ENCODE peak calls at places on chromosome 15, in four cellular contexts. H is K562, S is H1, A is HepG2. N is an unnamed sample.

GRCh38 chr15:60397772-60398445 is at the start of gene ANXA2:
- DNase-seq in H (peak; percentile 93), S (no peak), A (no peak), N (peak; percentile 84)

GRCh38 chr15:93861956-93862741 is 369.2 kb upstream of the MCTP2 start:
- DNase-seq in H (no peak), S (no peak), A (no peak), N (no peak)

GRCh38 chr15:89450076-89451006 is 46.0 kb downstream of the RHCG start:
- DNase-seq in H (no peak), S (no peak), A (no peak), N (no peak)

GRCh38 chr15:57554821-57555185 is 36.9 kb upstream of the MYZAP start:
- DNase-seq in H (no peak), S (no peak), A (no peak), N (no peak)

GRCh38 chr15:87387681-87388240 is 868.8 kb downstream of the NTRK3 start:
- DNase-seq in H (no peak), S (no peak), A (no peak), N (no peak)

GRCh38 chr15:68479870-68480269 is 47.9 kb upstream of the ITGA11 start:
- DNase-seq in H (no peak), S (no peak), A (no peak), N (no peak)

GRCh38 chr15:55775316-55775715 is 32.4 kb upstream of the PRTG start:
- DNase-seq in H (no peak), S (no peak), A (no peak), N (no peak)

GRCh38 chr15:52186651-52187486 is 4.3 kb downstream of the GNB5 start:
- DNase-seq in H (no peak), S (no peak), A (no peak), N (no peak)

GRCh38 chr15:75864213-75865059 is 21.2 kb downstream of the UBE2Q2 start:
- DNase-seq in H (no peak), S (no peak), A (no peak), N (no peak)

GRCh38 chr15:64739216-64739976 is 36.0 kb downstream of the RBPMS2 start:
- DNase-seq in H (no peak), S (no peak), A (no peak), N (no peak)

GRCh38 chr15:39124925-39125625 is 455.8 kb upstream of the THBS1 start:
- DNase-seq in H (no peak), S (no peak), A (no peak), N (no peak)

GRCh38 chr15:92494791-92495190 is 101.1 kb downstream of the ST8SIA2 start:
- DNase-seq in H (no peak), S (no peak), A (no peak), N (no peak)

GRCh38 chr15:38705421-38706219 is 141.0 kb upstream of the RASGRP1 start:
- DNase-seq in H (no peak), S (no peak), A (no peak), N (no peak)

GRCh38 chr15:36468746-36469145 is 110.7 kb upstream of the CDIN1 start:
- DNase-seq in H (no peak), S (no peak), A (no peak), N (no peak)

GRCh38 chr15:67834593-67835348 is 5.1 kb downstream of the RNU6-1 start:
- DNase-seq in H (no peak), S (no peak), A (no peak), N (no peak)

GRCh38 chr15:89462198-89462912 is 34.0 kb downstream of the RHCG start:
- DNase-seq in H (peak; percentile 45), S (no peak), A (peak; percentile 79), N (peak; percentile 65)

GRCh38 chr15:28995193-28995592 is 109.4 kb downstream of the APBA2 start:
- DNase-seq in H (no peak), S (no peak), A (no peak), N (no peak)

GRCh38 chr15:33126559-33127290 is 67.8 kb downstream of the FMN1 start:
- DNase-seq in H (peak; percentile 24), S (no peak), A (peak; percentile 9), N (peak; percentile 33)

GRCh38 chr15:57436961-57437360 is 60.7 kb downstream of the CGNL1 start:
- DNase-seq in H (no peak), S (no peak), A (no peak), N (no peak)

GRCh38 chr15:23566070-23567050 is 886 bp downstream of the MKRN3 start:
- DNase-seq in H (peak; percentile 61), S (no peak), A (peak; percentile 60), N (no peak)

GRCh38 chr15:80613762-80614365 is 81.2 kb upstream of the ABHD17C start:
- DNase-seq in H (no peak), S (no peak), A (no peak), N (no peak)

GRCh38 chr15:25793354-25794050 is 69.6 kb downstream of the ATP10A start:
- DNase-seq in H (no peak), S (no peak), A (no peak), N (no peak)

GRCh38 chr15:60208708-60209107 is 189.1 kb downstream of the ANXA2 start:
- DNase-seq in H (no peak), S (no peak), A (no peak), N (no peak)

GRCh38 chr15:92882697-92883642 is 17.2 kb upstream of the CHD2 start:
- DNase-seq in H (no peak), S (no peak), A (no peak), N (no peak)

GRCh38 chr15:29688981-29689723 is 133.1 kb downstream of the TJP1 start:
- DNase-seq in H (no peak), S (no peak), A (no peak), N (no peak)

GRCh38 chr15:75666823-75667501 is 19.2 kb downstream of the SNX33 start:
- DNase-seq in H (no peak), S (no peak), A (peak; percentile 37), N (peak; percentile 96)

DNA sequence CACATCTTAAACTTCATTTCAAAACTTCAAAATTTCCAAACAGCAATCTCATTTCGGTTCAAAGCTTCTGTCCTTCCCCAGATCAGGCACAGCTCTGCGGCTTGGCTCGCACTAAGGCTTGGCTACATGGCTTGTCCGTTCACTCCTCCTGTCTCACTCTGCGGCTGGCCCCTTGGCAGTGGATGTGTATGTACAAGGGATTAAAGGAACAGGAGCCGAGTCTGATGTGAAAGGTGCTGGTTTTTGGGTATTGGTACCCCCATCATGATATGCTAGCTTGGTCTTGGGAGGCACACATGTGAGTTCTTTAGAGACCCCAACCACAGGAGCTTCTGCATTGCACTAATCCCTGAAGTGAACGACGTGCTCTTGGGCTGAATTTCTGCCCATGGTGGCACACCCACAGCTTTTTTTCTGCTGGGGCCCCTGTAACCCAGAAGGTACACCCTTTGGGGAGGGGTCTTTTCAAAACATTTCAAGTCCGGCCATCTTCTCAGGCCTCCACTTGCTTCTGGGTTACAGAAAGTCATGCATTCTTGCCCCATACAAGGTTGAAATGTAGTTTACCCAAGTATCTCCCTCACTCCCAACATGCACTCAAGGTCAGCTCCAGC is 12.6 kb downstream of the TM6SF1 start:
- DNase-seq in H (no peak), S (no peak), A (no peak), N (no peak)
- TF ChIP-seq PHF8 in H (no peak), S (no peak), A (no peak), N (no peak)

GRCh38 chr15:66777054-66777453 is 75.0 kb downstream of the SMAD6 start:
- DNase-seq in H (no peak), S (no peak), A (no peak), N (no peak)
- TF ChIP-seq MAFK in H (no peak), S (no peak), A (no peak), N (no peak)

DNA sequence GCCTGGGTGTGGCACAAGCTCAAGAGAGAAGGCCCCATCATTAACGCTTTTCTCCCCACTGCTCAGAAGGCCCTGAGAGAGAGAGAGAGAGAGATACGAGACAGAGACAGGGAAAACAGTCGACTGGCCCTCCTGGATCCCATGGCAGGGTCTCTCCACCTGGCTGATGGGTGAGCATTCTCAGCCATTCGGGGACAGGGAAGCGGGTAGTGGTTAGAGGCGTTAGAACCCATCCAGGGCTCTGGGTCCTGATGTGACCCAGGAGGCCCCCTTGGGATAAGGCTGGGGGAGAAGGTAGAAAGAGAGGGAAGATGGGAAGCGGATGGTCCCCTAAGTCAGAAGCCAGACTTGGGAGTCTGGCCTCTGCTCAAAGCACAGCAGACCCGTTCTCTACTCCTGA is 7.9 kb downstream of the TGM5 start:
- DNase-seq in H (no peak), S (no peak), A (no peak), N (no peak)
- H3K4me1 ChIP-seq in H (peaks cover 3% of the 10 kb centered on the region), S (no peaks in the 10 kb centered on the region), A (no peaks in the 10 kb centered on the region), N (no peaks in the 10 kb centered on the region)

GRCh38 chr15:78752492-78753358 is 58.5 kb downstream of the ADAMTS7 start:
- DNase-seq in H (no peak), S (no peak), A (no peak), N (no peak)

GRCh38 chr15:78751602-78751979 is 59.7 kb downstream of the ADAMTS7 start:
- DNase-seq in H (no peak), S (no peak), A (no peak), N (no peak)

GRCh38 chr15:78750566-78750965 is 60.7 kb downstream of the ADAMTS7 start:
- DNase-seq in H (no peak), S (no peak), A (no peak), N (no peak)

DNA sequence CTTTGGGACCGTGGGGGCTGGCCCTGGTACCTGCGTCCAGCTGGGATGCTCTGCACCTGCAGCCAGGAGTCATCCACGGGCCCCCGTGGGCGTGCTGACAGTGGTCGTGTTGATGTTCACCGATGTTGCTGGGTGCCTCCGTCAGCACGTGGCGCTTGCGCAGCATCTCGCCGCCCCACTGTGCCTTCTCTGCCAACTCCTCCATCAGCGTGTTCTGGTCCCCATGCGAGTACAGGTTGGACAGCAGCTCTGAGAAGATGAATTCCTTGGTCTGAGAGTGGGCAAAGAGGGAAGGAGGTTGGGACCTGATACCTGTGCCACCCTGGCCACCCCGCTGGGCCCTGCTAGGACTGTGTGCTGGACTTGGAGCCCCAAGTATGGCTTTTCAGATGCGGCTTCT is 61.4 kb downstream of the ADAMTS7 start:
- DNase-seq in H (no peak), S (no peak), A (no peak), N (no peak)
- TF ChIP-seq PHF8 in H (no peak), S (no peak), A (no peak), N (no peak)

DNA sequence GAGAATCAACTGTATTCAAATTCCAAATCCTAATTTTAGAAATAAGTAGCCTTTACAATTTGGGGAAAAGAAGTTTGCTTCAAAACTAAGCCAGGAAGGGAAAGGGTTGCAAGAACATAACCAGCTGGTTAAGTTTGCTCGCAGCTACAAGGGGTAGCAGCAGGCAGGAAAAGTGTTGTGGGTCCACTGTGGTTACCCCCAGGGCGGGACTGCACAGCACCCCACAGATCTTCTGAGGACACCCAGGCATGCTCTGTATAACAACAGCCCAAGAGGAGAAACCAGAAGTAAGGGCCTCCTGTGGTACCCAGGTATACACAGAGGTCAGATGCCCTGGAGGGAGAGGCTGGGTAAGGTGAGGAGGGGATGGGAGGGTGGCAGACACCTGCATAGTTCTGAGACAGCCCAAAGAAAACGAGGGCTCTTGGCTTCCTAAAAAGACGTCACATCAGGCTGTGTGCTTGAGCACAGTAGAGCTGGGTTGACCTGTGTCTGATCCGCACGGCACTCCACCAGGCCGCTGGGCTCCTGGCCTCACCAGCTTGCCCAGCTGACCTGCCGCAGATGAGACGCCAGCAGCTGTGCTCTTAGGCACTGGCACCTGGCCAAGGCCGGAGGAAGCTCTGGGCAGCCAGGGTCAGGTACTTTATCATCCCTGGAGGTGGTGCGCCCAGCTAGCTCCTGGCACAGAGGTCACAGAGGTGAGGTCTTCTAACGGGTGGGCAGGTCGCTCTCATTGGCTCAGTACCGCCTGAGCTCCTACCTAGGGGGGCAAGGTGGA is 81.8 kb upstream of the SNRPA1 start:
- DNase-seq in H (no peak), S (no peak), A (no peak), N (no peak)
- TF ChIP-seq MAFK in H (no peak), S (no peak), A (no peak), N (no peak)

N was measured in A549.